ENCODE peak calls at places on chromosomes 2 and 18, in six cellular contexts. D, A, R, Z, T and C are unnamed samples.

GRCh38 chr2:31440764-31441163 is 26.2 kb upstream of the XDH start:
- DNase-seq in D (no peak), A (no peak), R (no peak), Z (peak), T (no peak), C (no peak)

GRCh38 chr2:207282916-207283315 is 117.2 kb upstream of the KLF7 start:
- DNase-seq in D (no peak), A (peak), R (no peak), Z (no peak), T (no peak), C (no peak)

GRCh38 chr2:54956392-54956722 is 93.9 kb downstream of the RTN4 start:
- DNase-seq in D (no peak), A (no peak), R (no peak), Z (no peak), T (no peak), C (no peak)

GRCh38 chr2:227106845-227107759 is 56.9 kb downstream of the COL4A4 start:
- DNase-seq in D (peak), A (peak), R (no peak), Z (peak), T (peak), C (peak)

GRCh38 chr2:184053326-184053725 is 545.0 kb upstream of the ZNF804A start:
- DNase-seq in D (no peak), A (peak), R (no peak), Z (peak), T (no peak), C (peak)

GRCh38 chr2:212402316-212402715 is 136.3 kb downstream of the ERBB4 start:
- DNase-seq in D (no peak), A (no peak), R (no peak), Z (no peak), T (no peak), C (no peak)

GRCh38 chr2:167905668-167906067 is 341.7 kb downstream of the STK39 start:
- DNase-seq in D (no peak), A (no peak), R (no peak), Z (no peak), T (no peak), C (no peak)

GRCh38 chr2:42754776-42755140 is 9.2 kb downstream of the OXER1 start:
- DNase-seq in D (no peak), A (no peak), R (no peak), Z (no peak), T (no peak), C (no peak)

GRCh38 chr2:31327505-31327904 is 87.0 kb downstream of the XDH start:
- DNase-seq in D (no peak), A (no peak), R (no peak), Z (peak), T (no peak), C (no peak)

GRCh38 chr2:179336782-179337534 is 72.3 kb upstream of the SESTD1 start:
- DNase-seq in D (no peak), A (no peak), R (no peak), Z (peak), T (no peak), C (no peak)

GRCh38 chr2:71313-72035 is 25.2 kb upstream of the FAM110C start:
- DNase-seq in D (no peak), A (no peak), R (no peak), Z (peak), T (no peak), C (no peak)

GRCh38 chr2:23390152-23390551 is 5.2 kb downstream of the KLHL29 start:
- DNase-seq in D (peak), A (no peak), R (no peak), Z (no peak), T (peak), C (no peak)

GRCh38 chr2:192128655-192129054 is 66.1 kb downstream of the TMEFF2 start:
- DNase-seq in D (no peak), A (no peak), R (peak), Z (no peak), T (no peak), C (no peak)

GRCh38 chr2:111122631-111123421 is 2.1 kb downstream of the BCL2L11 start:
- DNase-seq in D (peak), A (peak), R (peak), Z (peak), T (no peak), C (peak)

GRCh38 chr18:22342625-22343024 is 75.1 kb downstream of the CTAGE1 start:
- DNase-seq in D (no peak), A (peak), R (no peak), Z (peak), T (no peak), C (peak)

DNA sequence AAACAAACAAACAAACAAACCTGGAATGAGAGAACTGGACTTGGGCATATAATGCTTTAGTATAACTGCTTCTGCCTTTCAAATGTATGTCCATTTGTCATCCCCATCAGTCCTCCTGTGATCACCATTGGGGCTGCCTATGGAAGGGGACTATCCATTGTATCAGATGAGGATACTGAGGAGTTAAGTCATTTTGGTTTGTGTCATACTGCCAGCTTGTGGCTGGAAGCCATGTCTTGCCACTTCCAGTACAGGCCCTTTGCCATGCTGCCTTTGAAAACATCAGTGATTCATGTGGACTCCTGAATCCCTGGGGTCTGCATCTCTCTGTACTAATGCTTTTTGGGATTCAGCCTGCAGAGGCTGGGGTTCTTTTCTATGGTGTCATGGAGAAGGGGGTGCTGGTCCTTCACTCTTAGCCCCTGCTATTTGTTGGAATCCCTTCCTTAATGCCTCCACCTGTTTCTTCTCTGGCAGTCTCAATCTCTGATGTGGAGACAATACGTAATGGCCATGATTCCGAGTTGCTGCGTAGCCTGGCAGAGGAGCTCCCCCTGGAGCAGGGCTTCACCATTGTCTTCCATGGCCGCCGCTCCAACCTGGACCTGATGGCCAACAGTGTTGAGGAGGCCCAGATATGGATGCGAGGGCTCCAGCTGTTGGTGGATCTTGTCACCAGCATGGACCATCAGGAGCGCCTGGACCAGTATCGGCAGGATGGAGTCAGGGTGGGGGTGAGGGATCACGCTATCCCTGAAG is 10.6 kb downstream of the PLCD4 start:
- DNase-seq in D (no peak), A (no peak), R (no peak), Z (peak), T (no peak), C (no peak)
- TF ChIP-seq CTCF in D (no peak), A (no peak), R (no peak), Z (no peak), T (peak), C (no peak)

GRCh38 chr2:152418688-152419087 is 83.7 kb downstream of the FMNL2 start:
- DNase-seq in D (no peak), A (peak), R (no peak), Z (no peak), T (no peak), C (no peak)
- TF ChIP-seq CTCF in D (no peak), A (no peak), R (no peak), Z (no peak), T (no peak), C (no peak)

DNA sequence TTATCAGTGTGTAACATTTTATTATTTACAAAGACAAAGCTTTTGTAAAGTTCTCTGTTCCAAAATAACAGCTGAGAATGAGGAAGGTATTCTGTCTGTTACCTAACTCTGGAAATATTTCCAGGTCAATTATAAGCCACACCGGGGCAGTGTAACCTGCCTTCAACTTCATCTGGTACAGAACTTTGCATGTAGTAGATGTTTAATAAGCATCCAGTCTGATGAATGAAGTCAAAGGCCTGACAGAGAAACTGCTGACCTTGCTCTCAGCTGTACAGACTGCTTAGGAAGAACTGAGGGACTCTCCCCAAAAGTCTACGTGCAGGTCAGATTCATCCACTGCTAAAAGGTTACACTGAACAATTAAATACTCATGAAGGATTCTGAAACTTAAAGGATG is 43.3 kb downstream of the WDFY1 start:
- DNase-seq in D (no peak), A (no peak), R (no peak), Z (no peak), T (no peak), C (peak)
- TF ChIP-seq CTCF in D (no peak), A (no peak), R (no peak), Z (no peak), T (no peak), C (no peak)

DNA sequence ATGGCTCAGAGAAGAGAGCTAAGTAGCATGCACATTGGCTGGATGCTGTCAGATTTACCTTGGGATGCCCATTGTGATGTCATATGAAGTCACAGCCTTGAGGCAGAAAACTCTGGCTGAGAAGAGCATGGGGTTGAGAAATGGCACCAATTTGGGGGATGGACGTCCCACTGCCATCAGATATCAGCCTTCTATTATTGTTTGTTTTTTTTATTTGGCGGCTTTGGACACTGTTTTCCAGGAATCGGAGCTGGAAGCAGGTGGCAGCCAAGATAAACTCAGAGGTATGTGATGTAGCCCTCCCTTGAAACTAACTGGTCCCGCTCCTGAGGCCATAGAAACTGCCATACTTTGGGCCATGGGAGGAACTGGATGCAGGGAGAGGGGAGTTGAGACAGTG is 40.6 kb downstream of the GCKR start:
- DNase-seq in D (no peak), A (peak), R (no peak), Z (no peak), T (no peak), C (no peak)
- TF ChIP-seq CTCF in D (no peak), A (no peak), R (no peak), Z (no peak), T (no peak), C (no peak)